ENCODE peak calls at places on chromosome 1, in six cellular contexts. B is activated T-helper 1 cell treated with anti-CD3 and anti-CD28 coated beads, Interleukin-2, amount 50 U/mL, for 16 hours; R is activated T-cell treated with anti-CD3 and anti-CD28 coated beads, Interleukin-2, amount 50 U/mL, for 72 hours; Z is activated gamma-delta T cell treated with Interleukin-2 at 50 U/mL for 16 hours; Y is dorsolateral prefrontal cortex; F is NCI-H2081 treated with DMSO at 0.1 percent for 48 hours. K is an unnamed sample.

GRCh38 chr1:16138772-16139221 is 17.1 kb downstream of the EPHA2 start:
- DNase-seq in R (no peak), Y (no peak), Z (no peak), B (no peak), F (no peak), K (no peak)

GRCh38 chr1:53292690-53293089 is 35.2 kb downstream of the LRP8 start:
- DNase-seq in Y (no peak), F (no peak), B (no peak), R (no peak), Z (no peak), K (no peak)

GRCh38 chr1:85208488-85208887 is 7.7 kb upstream of the SYDE2 start:
- DNase-seq in B (no peak), F (no peak), R (no peak), Z (no peak), Y (no peak), K (no peak)

GRCh38 chr1:93670141-93670540 is 11.5 kb downstream of the BCAR3 start:
- DNase-seq in F (no peak), Y (no peak), R (no peak), Z (no peak), B (no peak), K (no peak)

GRCh38 chr1:103266036-103266435 is 157.7 kb upstream of the COL11A1 start:
- DNase-seq in R (no peak), Y (no peak), Z (no peak), F (no peak), B (no peak), K (no peak)

GRCh38 chr1:198238121-198238520 is 81.3 kb downstream of the NEK7 start:
- DNase-seq in R (no peak), B (no peak), Z (no peak), Y (no peak), F (no peak), K (no peak)

GRCh38 chr1:16162163-16162822 is 6.4 kb upstream of the EPHA2 start:
- DNase-seq in F (no peak), B (peak; percentile 40), R (peak; percentile 59), Z (peak; percentile 57), Y (no peak), K (peak; percentile 51)

GRCh38 chr1:240242601-240243144 is 151.0 kb downstream of the FMN2 start:
- DNase-seq in B (no peak), F (no peak), R (no peak), Z (no peak), Y (no peak), K (no peak)

GRCh38 chr1:11806307-11806936 is 431 bp downstream of the CLCN6 start:
- DNase-seq in R (no peak), Y (no peak), Z (no peak), B (no peak), F (no peak), K (no peak)

GRCh38 chr1:233993651-233994050 is 89.2 kb downstream of the SLC35F3 start:
- DNase-seq in Y (no peak), R (no peak), F (peak; percentile 76), B (no peak), Z (no peak), K (no peak)

GRCh38 chr1:175192111-175192629 is 406 bp downstream of the KIAA0040 start:
- DNase-seq in B (no peak), F (no peak), R (peak; percentile 38), Y (no peak), Z (peak; percentile 10), K (peak; percentile 20)

GRCh38 chr1:12450831-12451559 is 167.0 kb downstream of the DHRS3 start:
- DNase-seq in R (no peak), B (no peak), Z (no peak), F (no peak), Y (no peak), K (no peak)

GRCh38 chr1:229596961-229597699 is 28.8 kb downstream of the TAF5L start:
- DNase-seq in R (no peak), F (no peak), Z (no peak), B (no peak), Y (no peak), K (no peak)

GRCh38 chr1:225998560-225999226 is 450 bp downstream of the SDE2 start:
- DNase-seq in Y (no peak), R (no peak), Z (no peak), F (no peak), B (no peak), K (no peak)

GRCh38 chr1:100323428-100324106 is 28.7 kb upstream of the CDC14A start:
- DNase-seq in Z (no peak), Y (no peak), B (no peak), R (no peak), F (no peak), K (no peak)

GRCh38 chr1:44423706-44424546 is 18.9 kb downstream of the RNF220 start:
- DNase-seq in R (no peak), Z (no peak), F (no peak), B (no peak), Y (no peak), K (no peak)

GRCh38 chr1:205977348-205978014 is 25.7 kb downstream of the RAB7B start:
- DNase-seq in Z (peak; percentile 72), R (peak; percentile 81), B (peak; percentile 55), F (peak; percentile 53), Y (peak; percentile 77), K (peak; percentile 60)

GRCh38 chr1:245939756-245940345 is 567.2 kb downstream of the SMYD3 start:
- DNase-seq in B (no peak), Z (no peak), R (no peak), F (no peak), Y (no peak), K (no peak)

K was measured in T follicular helper cell.